ENCODE peak calls at places on chromosomes 12 and 14, in five cellular contexts. One of them, this sample, is unnamed.

GRCh38 chr14:94363171-94363624 is 25.2 kb downstream of the SERPINA1 start:
- DNase-seq in heart left ventricle: no peak
- DNase-seq in colonic mucosa: no peak
- DNase-seq in gastrocnemius medialis: no peak
- DNase-seq in Panc1: no peak
- DNase-seq in this sample: no peak

GRCh38 chr12:41202051-41202450 is 13.9 kb downstream of the PDZRN4 start:
- DNase-seq in heart left ventricle: no peak
- DNase-seq in colonic mucosa: no peak
- DNase-seq in gastrocnemius medialis: no peak
- DNase-seq in Panc1: no peak
- DNase-seq in this sample: no peak

GRCh38 chr14:39581474-39581873 is 149.2 kb upstream of the FBXO33 start:
- DNase-seq in heart left ventricle: no peak
- DNase-seq in colonic mucosa: no peak
- DNase-seq in gastrocnemius medialis: no peak
- DNase-seq in Panc1: no peak
- DNase-seq in this sample: no peak

GRCh38 chr12:75239987-75240386 is 30.3 kb upstream of the KCNC2 start:
- DNase-seq in heart left ventricle: no peak
- DNase-seq in colonic mucosa: no peak
- DNase-seq in gastrocnemius medialis: no peak
- DNase-seq in Panc1: no peak
- DNase-seq in this sample: no peak

GRCh38 chr12:1644523-1645438 is 15.8 kb downstream of the WNT5B start:
- DNase-seq in heart left ventricle: peak; percentile 83
- DNase-seq in colonic mucosa: peak; percentile 69
- DNase-seq in gastrocnemius medialis: peak; percentile 38
- DNase-seq in Panc1: no peak
- DNase-seq in this sample: no peak

GRCh38 chr12:49332441-49332861 is 4.5 kb downstream of the C1QL4 start:
- DNase-seq in heart left ventricle: no peak
- DNase-seq in colonic mucosa: no peak
- DNase-seq in gastrocnemius medialis: no peak
- DNase-seq in Panc1: no peak
- DNase-seq in this sample: no peak

GRCh38 chr12:46387697-46388096 is 15.1 kb upstream of the SLC38A2 start:
- DNase-seq in heart left ventricle: no peak
- DNase-seq in colonic mucosa: no peak
- DNase-seq in gastrocnemius medialis: no peak
- DNase-seq in Panc1: no peak
- DNase-seq in this sample: no peak

GRCh38 chr12:124625867-124626675 is 58.7 kb upstream of the NCOR2 start:
- DNase-seq in heart left ventricle: peak; percentile 93
- DNase-seq in colonic mucosa: peak; percentile 93
- DNase-seq in gastrocnemius medialis: peak; percentile 72
- DNase-seq in Panc1: no peak
- DNase-seq in this sample: peak; percentile 79

GRCh38 chr12:87270894-87271293 is 758.3 kb downstream of the C12orf50 start:
- DNase-seq in heart left ventricle: no peak
- DNase-seq in colonic mucosa: no peak
- DNase-seq in gastrocnemius medialis: no peak
- DNase-seq in Panc1: no peak
- DNase-seq in this sample: no peak

GRCh38 chr12:77058740-77059139 is 6.6 kb downstream of the E2F7 start:
- DNase-seq in heart left ventricle: no peak
- DNase-seq in colonic mucosa: no peak
- DNase-seq in gastrocnemius medialis: no peak
- DNase-seq in Panc1: no peak
- DNase-seq in this sample: no peak

GRCh38 chr14:77271113-77271710 is at the start of gene NGB:
- DNase-seq in heart left ventricle: no peak
- DNase-seq in colonic mucosa: no peak
- DNase-seq in gastrocnemius medialis: no peak
- DNase-seq in Panc1: no peak
- DNase-seq in this sample: no peak
- H3K4me3 ChIP-seq in heart left ventricle: no peak within 1 kb of the TSS
- H3K4me3 ChIP-seq in colonic mucosa: no peak within 1 kb of the TSS
- H3K4me3 ChIP-seq in gastrocnemius medialis: no peak within 1 kb of the TSS
- H3K4me3 ChIP-seq in Panc1: no peak within 1 kb of the TSS
- H3K4me3 ChIP-seq in this sample: no peak within 1 kb of the TSS

GRCh38 chr12:63095369-63095967 is 55.5 kb downstream of the AVPR1A start:
- DNase-seq in heart left ventricle: no peak
- DNase-seq in colonic mucosa: no peak
- DNase-seq in gastrocnemius medialis: no peak
- DNase-seq in Panc1: no peak
- DNase-seq in this sample: no peak

GRCh38 chr12:63093084-63093483 is 57.9 kb downstream of the AVPR1A start:
- DNase-seq in heart left ventricle: no peak
- DNase-seq in colonic mucosa: no peak
- DNase-seq in gastrocnemius medialis: no peak
- DNase-seq in Panc1: no peak
- DNase-seq in this sample: no peak

GRCh38 chr12:63103489-63104131 is 47.4 kb downstream of the AVPR1A start:
- DNase-seq in heart left ventricle: no peak
- DNase-seq in colonic mucosa: no peak
- DNase-seq in gastrocnemius medialis: no peak
- DNase-seq in Panc1: peak; percentile 10
- DNase-seq in this sample: no peak

GRCh38 chr12:63093711-63094110 is 57.3 kb downstream of the AVPR1A start:
- DNase-seq in heart left ventricle: no peak
- DNase-seq in colonic mucosa: no peak
- DNase-seq in gastrocnemius medialis: no peak
- DNase-seq in Panc1: no peak
- DNase-seq in this sample: no peak

DNA sequence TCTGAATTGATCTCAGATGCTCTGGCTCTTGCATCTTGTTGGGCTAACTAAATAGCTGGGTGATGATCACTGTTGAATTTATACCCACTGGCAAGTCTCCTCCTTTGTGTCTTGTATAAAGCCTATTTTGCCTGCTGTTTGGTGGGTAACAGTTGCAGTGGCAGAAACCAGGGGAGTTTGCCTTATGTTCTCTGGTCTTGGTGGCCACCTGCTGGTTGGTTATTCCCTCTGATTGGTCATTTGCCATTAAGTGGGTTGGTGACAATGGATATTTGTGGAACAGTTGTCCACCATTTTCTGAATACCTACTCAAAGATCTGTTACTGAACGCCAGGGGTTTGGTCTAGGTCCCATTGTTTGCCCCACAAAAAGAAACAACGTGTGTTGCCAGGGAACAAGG is 52.1 kb downstream of the AVPR1A start:
- DNase-seq in heart left ventricle: no peak
- DNase-seq in colonic mucosa: no peak
- DNase-seq in gastrocnemius medialis: no peak
- DNase-seq in Panc1: no peak
- DNase-seq in this sample: no peak
- H3K27me3 ChIP-seq in heart left ventricle: no peaks in the 10 kb centered on the region
- H3K27me3 ChIP-seq in colonic mucosa: no peaks in the 10 kb centered on the region
- H3K27me3 ChIP-seq in gastrocnemius medialis: no peaks in the 10 kb centered on the region
- H3K27me3 ChIP-seq in Panc1: peaks cover 4% of the 10 kb centered on the region
- H3K27me3 ChIP-seq in this sample: no peaks in the 10 kb centered on the region

GRCh38 chr12:127148318-127148717 is 1118.7 kb upstream of the TMEM132C start:
- DNase-seq in heart left ventricle: no peak
- DNase-seq in colonic mucosa: no peak
- DNase-seq in gastrocnemius medialis: no peak
- DNase-seq in Panc1: no peak
- DNase-seq in this sample: no peak
- H3K4me3 ChIP-seq in heart left ventricle: no peak overlapping the region
- H3K4me3 ChIP-seq in colonic mucosa: no peak overlapping the region
- H3K4me3 ChIP-seq in gastrocnemius medialis: no peak overlapping the region
- H3K4me3 ChIP-seq in Panc1: no peak overlapping the region
- H3K4me3 ChIP-seq in this sample: no peak overlapping the region

GRCh38 chr12:132179431-132180362 is 35.4 kb downstream of the NOC4L start:
- DNase-seq in heart left ventricle: no peak
- DNase-seq in colonic mucosa: no peak
- DNase-seq in gastrocnemius medialis: no peak
- DNase-seq in Panc1: no peak
- DNase-seq in this sample: no peak

GRCh38 chr12:132176920-132177551 is 32.8 kb downstream of the NOC4L start:
- DNase-seq in heart left ventricle: no peak
- DNase-seq in colonic mucosa: no peak
- DNase-seq in gastrocnemius medialis: no peak
- DNase-seq in Panc1: no peak
- DNase-seq in this sample: no peak

GRCh38 chr12:132178314-132178713 is 34.1 kb downstream of the NOC4L start:
- DNase-seq in heart left ventricle: no peak
- DNase-seq in colonic mucosa: no peak
- DNase-seq in gastrocnemius medialis: no peak
- DNase-seq in Panc1: no peak
- DNase-seq in this sample: no peak

GRCh38 chr12:132180648-132181546 is 36.6 kb downstream of the NOC4L start:
- DNase-seq in heart left ventricle: no peak
- DNase-seq in colonic mucosa: no peak
- DNase-seq in gastrocnemius medialis: no peak
- DNase-seq in Panc1: no peak
- DNase-seq in this sample: no peak

GRCh38 chr12:132178801-132179401 is 34.6 kb downstream of the NOC4L start:
- DNase-seq in heart left ventricle: no peak
- DNase-seq in colonic mucosa: no peak
- DNase-seq in gastrocnemius medialis: no peak
- DNase-seq in Panc1: no peak
- DNase-seq in this sample: no peak
- H3K27me3 ChIP-seq in heart left ventricle: peaks cover 51% of the 10 kb centered on the region
- H3K27me3 ChIP-seq in colonic mucosa: no peaks in the 10 kb centered on the region
- H3K27me3 ChIP-seq in gastrocnemius medialis: peaks cover 15% of the 10 kb centered on the region
- H3K27me3 ChIP-seq in Panc1: peaks cover 5% of the 10 kb centered on the region
- H3K27me3 ChIP-seq in this sample: no peaks in the 10 kb centered on the region

DNA sequence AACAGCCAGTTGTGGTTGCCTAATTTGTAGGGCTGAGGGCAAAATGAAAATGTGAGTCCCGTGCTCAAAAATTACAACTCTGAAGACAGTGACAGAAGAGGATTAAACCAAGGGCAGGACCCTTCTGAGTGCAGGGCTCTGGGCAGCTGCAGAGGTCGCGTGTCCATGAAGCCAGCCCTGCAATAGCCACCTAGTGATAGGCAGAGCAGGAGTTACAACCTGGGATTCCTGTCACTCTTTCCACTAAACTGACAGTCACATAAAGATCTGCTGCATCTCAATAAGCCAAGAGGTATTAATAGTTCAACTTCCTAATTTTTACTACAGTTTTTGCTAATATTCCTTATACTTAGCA is 94.1 kb downstream of the SLC2A13 start:
- DNase-seq in heart left ventricle: no peak
- DNase-seq in colonic mucosa: no peak
- DNase-seq in gastrocnemius medialis: no peak
- DNase-seq in Panc1: no peak
- DNase-seq in this sample: no peak
- H3K4me3 ChIP-seq in heart left ventricle: peak overlapping the region; percentile 35
- H3K4me3 ChIP-seq in colonic mucosa: no peak overlapping the region
- H3K4me3 ChIP-seq in gastrocnemius medialis: peak overlapping the region; percentile 33
- H3K4me3 ChIP-seq in Panc1: no peak overlapping the region
- H3K4me3 ChIP-seq in this sample: peak overlapping the region; percentile 48

GRCh38 chr12:113519464-113520191 is 48.0 kb upstream of the LHX5 start:
- DNase-seq in heart left ventricle: no peak
- DNase-seq in colonic mucosa: no peak
- DNase-seq in gastrocnemius medialis: no peak
- DNase-seq in Panc1: no peak
- DNase-seq in this sample: no peak

GRCh38 chr12:113515082-113515856 is 43.6 kb upstream of the LHX5 start:
- DNase-seq in heart left ventricle: no peak
- DNase-seq in colonic mucosa: no peak
- DNase-seq in gastrocnemius medialis: no peak
- DNase-seq in Panc1: no peak
- DNase-seq in this sample: no peak

GRCh38 chr12:113512568-113512967 is 40.9 kb upstream of the LHX5 start:
- DNase-seq in heart left ventricle: no peak
- DNase-seq in colonic mucosa: no peak
- DNase-seq in gastrocnemius medialis: no peak
- DNase-seq in Panc1: no peak
- DNase-seq in this sample: no peak

GRCh38 chr12:113514602-113515001 is 42.9 kb upstream of the LHX5 start:
- DNase-seq in heart left ventricle: no peak
- DNase-seq in colonic mucosa: no peak
- DNase-seq in gastrocnemius medialis: no peak
- DNase-seq in Panc1: no peak
- DNase-seq in this sample: no peak
- H3K27me3 ChIP-seq in heart left ventricle: peaks cover 95% of the 10 kb centered on the region
- H3K27me3 ChIP-seq in colonic mucosa: peaks cover 6% of the 10 kb centered on the region
- H3K27me3 ChIP-seq in gastrocnemius medialis: peaks cover 55% of the 10 kb centered on the region
- H3K27me3 ChIP-seq in Panc1: peaks cover 24% of the 10 kb centered on the region
- H3K27me3 ChIP-seq in this sample: no peaks in the 10 kb centered on the region

GRCh38 chr12:58703911-58704310 is 216.4 kb downstream of the LRIG3 start:
- DNase-seq in heart left ventricle: no peak
- DNase-seq in colonic mucosa: no peak
- DNase-seq in gastrocnemius medialis: no peak
- DNase-seq in Panc1: no peak
- DNase-seq in this sample: no peak
- H3K4me3 ChIP-seq in heart left ventricle: no peak overlapping the region
- H3K4me3 ChIP-seq in colonic mucosa: no peak overlapping the region
- H3K4me3 ChIP-seq in gastrocnemius medialis: no peak overlapping the region
- H3K4me3 ChIP-seq in Panc1: no peak overlapping the region
- H3K4me3 ChIP-seq in this sample: no peak overlapping the region

GRCh38 chr14:32414808-32415255 is 85.7 kb downstream of the AKAP6 start:
- DNase-seq in heart left ventricle: no peak
- DNase-seq in colonic mucosa: no peak
- DNase-seq in gastrocnemius medialis: no peak
- DNase-seq in Panc1: no peak
- DNase-seq in this sample: no peak

GRCh38 chr14:32419429-32419828 is 90.3 kb downstream of the AKAP6 start:
- DNase-seq in heart left ventricle: no peak
- DNase-seq in colonic mucosa: no peak
- DNase-seq in gastrocnemius medialis: no peak
- DNase-seq in Panc1: no peak
- DNase-seq in this sample: no peak

GRCh38 chr14:32413967-32414640 is 85.0 kb downstream of the AKAP6 start:
- DNase-seq in heart left ventricle: no peak
- DNase-seq in colonic mucosa: no peak
- DNase-seq in gastrocnemius medialis: no peak
- DNase-seq in Panc1: no peak
- DNase-seq in this sample: no peak

GRCh38 chr14:32421781-32422180 is 92.7 kb downstream of the AKAP6 start:
- DNase-seq in heart left ventricle: no peak
- DNase-seq in colonic mucosa: no peak
- DNase-seq in gastrocnemius medialis: no peak
- DNase-seq in Panc1: no peak
- DNase-seq in this sample: no peak

DNA sequence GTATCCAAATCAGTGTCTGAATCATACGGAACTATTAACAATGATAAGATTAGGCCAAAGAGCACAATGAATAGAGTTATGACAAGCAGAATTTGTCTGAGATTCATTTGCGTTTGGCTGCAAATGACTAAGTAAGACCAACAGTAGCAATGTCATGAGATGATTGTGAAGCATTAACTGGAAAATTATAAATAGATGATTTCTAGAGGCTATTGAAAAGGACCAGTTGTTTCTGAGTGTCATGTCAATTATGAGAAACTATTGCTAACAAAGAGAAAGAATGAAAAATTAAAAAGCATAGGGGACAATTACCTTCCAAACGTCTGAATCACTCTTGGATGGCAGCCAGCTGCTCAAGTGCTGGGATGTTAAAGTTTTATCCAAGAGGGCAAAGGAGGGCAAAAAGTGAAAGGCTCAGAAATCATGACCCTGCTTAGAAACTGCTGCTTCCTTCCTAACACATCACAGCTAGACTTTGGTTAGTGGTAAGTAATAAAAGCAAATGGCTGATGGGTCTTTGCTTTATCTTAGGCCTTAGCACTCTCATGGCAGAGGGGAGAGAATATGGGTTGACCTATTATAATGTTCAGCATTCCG is 89.0 kb downstream of the AKAP6 start:
- DNase-seq in heart left ventricle: peak; percentile 51
- DNase-seq in colonic mucosa: peak; percentile 49
- DNase-seq in gastrocnemius medialis: no peak
- DNase-seq in Panc1: no peak
- DNase-seq in this sample: no peak
- H3K27me3 ChIP-seq in heart left ventricle: no peaks in the 10 kb centered on the region
- H3K27me3 ChIP-seq in colonic mucosa: no peaks in the 10 kb centered on the region
- H3K27me3 ChIP-seq in gastrocnemius medialis: no peaks in the 10 kb centered on the region
- H3K27me3 ChIP-seq in Panc1: no peaks in the 10 kb centered on the region
- H3K27me3 ChIP-seq in this sample: no peaks in the 10 kb centered on the region

This sample was measured in ascending aorta.